ENCODE peak calls at places on chromosomes 5 and 9, in seven cellular contexts. One of them, this sample, is unnamed.

GRCh38 chr5:43042176-43042625 is 2.1 kb upstream of the ANXA2R start:
- DNase-seq in ovary: peak
- DNase-seq in CD4-positive, alpha-beta T cell: peak
- DNase-seq in tibial artery: peak
- DNase-seq in PC-3: peak
- DNase-seq in aorta: peak
- DNase-seq in HL-60: peak
- DNase-seq in this sample: no peak

GRCh38 chr5:123755587-123756324 is 243.8 kb downstream of the CSNK1G3 start:
- DNase-seq in ovary: no peak
- DNase-seq in CD4-positive, alpha-beta T cell: no peak
- DNase-seq in tibial artery: no peak
- DNase-seq in PC-3: peak
- DNase-seq in aorta: no peak
- DNase-seq in HL-60: no peak
- DNase-seq in this sample: no peak

GRCh38 chr5:56414056-56414455 is 180.9 kb upstream of the ANKRD55 start:
- DNase-seq in ovary: no peak
- DNase-seq in CD4-positive, alpha-beta T cell: no peak
- DNase-seq in tibial artery: no peak
- DNase-seq in PC-3: no peak
- DNase-seq in aorta: no peak
- DNase-seq in HL-60: peak
- DNase-seq in this sample: no peak

GRCh38 chr9:80602291-80602690 is 1030.5 kb downstream of the TLE4 start:
- DNase-seq in ovary: no peak
- DNase-seq in CD4-positive, alpha-beta T cell: no peak
- DNase-seq in tibial artery: no peak
- DNase-seq in PC-3: peak
- DNase-seq in aorta: no peak
- DNase-seq in HL-60: no peak
- DNase-seq in this sample: no peak

GRCh38 chr5:103060414-103060954 is 59.5 kb downstream of the GIN1 start:
- DNase-seq in ovary: no peak
- DNase-seq in CD4-positive, alpha-beta T cell: no peak
- DNase-seq in tibial artery: no peak
- DNase-seq in PC-3: peak
- DNase-seq in aorta: no peak
- DNase-seq in HL-60: no peak
- DNase-seq in this sample: no peak

GRCh38 chr5:143226361-143226760 is 177.1 kb downstream of the NR3C1 start:
- DNase-seq in ovary: no peak
- DNase-seq in CD4-positive, alpha-beta T cell: no peak
- DNase-seq in tibial artery: no peak
- DNase-seq in PC-3: no peak
- DNase-seq in aorta: no peak
- DNase-seq in HL-60: no peak
- DNase-seq in this sample: no peak

GRCh38 chr5:128284236-128284635 is 200.7 kb downstream of the SLC12A2 start:
- DNase-seq in ovary: no peak
- DNase-seq in CD4-positive, alpha-beta T cell: no peak
- DNase-seq in tibial artery: no peak
- DNase-seq in PC-3: peak
- DNase-seq in aorta: no peak
- DNase-seq in HL-60: no peak
- DNase-seq in this sample: no peak

GRCh38 chr9:21155501-21155900 is 11.0 kb downstream of the IFNA21 start:
- DNase-seq in ovary: no peak
- DNase-seq in CD4-positive, alpha-beta T cell: no peak
- DNase-seq in tibial artery: no peak
- DNase-seq in PC-3: no peak
- DNase-seq in aorta: no peak
- DNase-seq in HL-60: no peak
- DNase-seq in this sample: no peak

GRCh38 chr9:70602364-70603019 is 188.0 kb upstream of the KLF9 start:
- DNase-seq in ovary: peak
- DNase-seq in CD4-positive, alpha-beta T cell: peak
- DNase-seq in tibial artery: peak
- DNase-seq in PC-3: peak
- DNase-seq in aorta: no peak
- DNase-seq in HL-60: peak
- DNase-seq in this sample: no peak

GRCh38 chr5:69231281-69231680 is 3.4 kb upstream of the CDK7 start:
- DNase-seq in ovary: no peak
- DNase-seq in CD4-positive, alpha-beta T cell: no peak
- DNase-seq in tibial artery: no peak
- DNase-seq in PC-3: no peak
- DNase-seq in aorta: no peak
- DNase-seq in HL-60: no peak
- DNase-seq in this sample: no peak

GRCh38 chr9:6305954-6306563 is 22.1 kb upstream of the TPD52L3 start:
- DNase-seq in ovary: no peak
- DNase-seq in CD4-positive, alpha-beta T cell: no peak
- DNase-seq in tibial artery: no peak
- DNase-seq in PC-3: peak
- DNase-seq in aorta: no peak
- DNase-seq in HL-60: no peak
- DNase-seq in this sample: no peak

GRCh38 chr5:124696898-124697297 is 49.5 kb downstream of the ZNF608 start:
- DNase-seq in ovary: no peak
- DNase-seq in CD4-positive, alpha-beta T cell: no peak
- DNase-seq in tibial artery: no peak
- DNase-seq in PC-3: no peak
- DNase-seq in aorta: no peak
- DNase-seq in HL-60: no peak
- DNase-seq in this sample: no peak

GRCh38 chr5:163735069-163735468 is 229.7 kb downstream of the MAT2B start:
- DNase-seq in ovary: no peak
- DNase-seq in CD4-positive, alpha-beta T cell: no peak
- DNase-seq in tibial artery: no peak
- DNase-seq in PC-3: no peak
- DNase-seq in aorta: no peak
- DNase-seq in HL-60: no peak
- DNase-seq in this sample: no peak

DNA sequence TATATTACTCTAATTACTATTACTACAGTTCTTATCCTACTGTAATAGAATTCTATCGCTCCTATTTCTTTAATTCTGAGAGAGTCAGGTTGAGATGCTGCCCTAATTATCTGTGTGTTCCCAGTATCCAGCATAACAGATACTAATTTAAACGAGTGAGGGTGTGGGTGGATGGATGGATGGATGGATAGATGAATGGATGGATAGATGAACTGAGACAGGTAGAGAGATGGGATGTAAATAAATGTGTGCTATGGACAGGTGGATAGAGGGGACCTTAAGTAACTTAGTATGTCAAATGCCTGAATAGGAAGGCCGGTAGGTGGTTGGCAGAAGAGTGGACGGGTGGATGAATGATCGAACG is 143.6 kb upstream of the ADRA1B start:
- DNase-seq in ovary: no peak
- DNase-seq in CD4-positive, alpha-beta T cell: no peak
- DNase-seq in tibial artery: no peak
- DNase-seq in PC-3: no peak
- DNase-seq in aorta: no peak
- DNase-seq in HL-60: no peak
- DNase-seq in this sample: no peak
- H3K27ac ChIP-seq in ovary: no peak
- H3K27ac ChIP-seq in CD4-positive, alpha-beta T cell: no peak
- H3K27ac ChIP-seq in tibial artery: peak
- H3K27ac ChIP-seq in PC-3: no peak
- H3K27ac ChIP-seq in aorta: no peak
- H3K27ac ChIP-seq in HL-60: no peak
- H3K27ac ChIP-seq in this sample: no peak

GRCh38 chr9:14346826-14347407 is 33.0 kb upstream of the NFIB start:
- DNase-seq in ovary: no peak
- DNase-seq in CD4-positive, alpha-beta T cell: no peak
- DNase-seq in tibial artery: peak
- DNase-seq in PC-3: no peak
- DNase-seq in aorta: peak
- DNase-seq in HL-60: no peak
- DNase-seq in this sample: no peak
- H3K27ac ChIP-seq in ovary: peak
- H3K27ac ChIP-seq in CD4-positive, alpha-beta T cell: no peak
- H3K27ac ChIP-seq in tibial artery: peak
- H3K27ac ChIP-seq in PC-3: no peak
- H3K27ac ChIP-seq in aorta: no peak
- H3K27ac ChIP-seq in HL-60: no peak
- H3K27ac ChIP-seq in this sample: peak

GRCh38 chr5:74030821-74031220 is 404.8 kb downstream of the ARHGEF28 start:
- DNase-seq in ovary: no peak
- DNase-seq in CD4-positive, alpha-beta T cell: no peak
- DNase-seq in tibial artery: no peak
- DNase-seq in PC-3: no peak
- DNase-seq in aorta: no peak
- DNase-seq in HL-60: no peak
- DNase-seq in this sample: no peak

GRCh38 chr5:74028976-74029375 is 403.0 kb downstream of the ARHGEF28 start:
- DNase-seq in ovary: no peak
- DNase-seq in CD4-positive, alpha-beta T cell: no peak
- DNase-seq in tibial artery: no peak
- DNase-seq in PC-3: no peak
- DNase-seq in aorta: no peak
- DNase-seq in HL-60: no peak
- DNase-seq in this sample: no peak

GRCh38 chr5:74032617-74033016 is 406.6 kb downstream of the ARHGEF28 start:
- DNase-seq in ovary: no peak
- DNase-seq in CD4-positive, alpha-beta T cell: no peak
- DNase-seq in tibial artery: no peak
- DNase-seq in PC-3: no peak
- DNase-seq in aorta: no peak
- DNase-seq in HL-60: no peak
- DNase-seq in this sample: no peak

GRCh38 chr5:74030371-74030770 is 404.4 kb downstream of the ARHGEF28 start:
- DNase-seq in ovary: no peak
- DNase-seq in CD4-positive, alpha-beta T cell: no peak
- DNase-seq in tibial artery: no peak
- DNase-seq in PC-3: no peak
- DNase-seq in aorta: no peak
- DNase-seq in HL-60: no peak
- DNase-seq in this sample: no peak

DNA sequence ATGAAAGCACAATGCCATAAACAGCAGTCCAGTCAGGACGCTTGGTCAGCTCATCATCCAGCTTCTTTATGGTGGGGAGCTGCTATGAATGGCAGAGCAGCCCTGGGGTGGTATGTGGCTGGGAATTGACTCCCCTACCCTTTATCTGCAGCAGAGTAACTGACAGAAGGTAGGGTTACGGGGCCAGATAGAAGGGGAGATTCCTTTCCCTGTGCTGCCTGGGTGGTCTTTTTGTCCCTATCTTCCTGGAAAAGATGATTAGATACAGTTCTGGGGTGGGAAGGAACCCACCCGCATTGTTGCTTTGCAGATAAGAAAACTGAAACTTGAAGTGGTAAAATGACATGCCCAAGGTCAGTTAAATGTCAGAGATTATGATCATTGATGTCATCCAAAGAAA is 405.5 kb downstream of the ARHGEF28 start:
- DNase-seq in ovary: no peak
- DNase-seq in CD4-positive, alpha-beta T cell: no peak
- DNase-seq in tibial artery: no peak
- DNase-seq in PC-3: no peak
- DNase-seq in aorta: no peak
- DNase-seq in HL-60: no peak
- DNase-seq in this sample: no peak
- H3K27ac ChIP-seq in ovary: no peak
- H3K27ac ChIP-seq in CD4-positive, alpha-beta T cell: no peak
- H3K27ac ChIP-seq in tibial artery: no peak
- H3K27ac ChIP-seq in PC-3: no peak
- H3K27ac ChIP-seq in aorta: no peak
- H3K27ac ChIP-seq in HL-60: no peak
- H3K27ac ChIP-seq in this sample: no peak

GRCh38 chr5:175520321-175520720 is 42.0 kb downstream of the SFXN1 start:
- DNase-seq in ovary: no peak
- DNase-seq in CD4-positive, alpha-beta T cell: no peak
- DNase-seq in tibial artery: no peak
- DNase-seq in PC-3: no peak
- DNase-seq in aorta: no peak
- DNase-seq in HL-60: no peak
- DNase-seq in this sample: no peak

GRCh38 chr5:175517824-175518450 is 39.6 kb downstream of the SFXN1 start:
- DNase-seq in ovary: no peak
- DNase-seq in CD4-positive, alpha-beta T cell: peak
- DNase-seq in tibial artery: no peak
- DNase-seq in PC-3: peak
- DNase-seq in aorta: no peak
- DNase-seq in HL-60: no peak
- DNase-seq in this sample: peak

GRCh38 chr5:175520873-175521272 is 42.5 kb downstream of the SFXN1 start:
- DNase-seq in ovary: no peak
- DNase-seq in CD4-positive, alpha-beta T cell: no peak
- DNase-seq in tibial artery: no peak
- DNase-seq in PC-3: no peak
- DNase-seq in aorta: no peak
- DNase-seq in HL-60: no peak
- DNase-seq in this sample: no peak

GRCh38 chr5:175516933-175517823 is 38.8 kb downstream of the SFXN1 start:
- DNase-seq in ovary: no peak
- DNase-seq in CD4-positive, alpha-beta T cell: no peak
- DNase-seq in tibial artery: no peak
- DNase-seq in PC-3: no peak
- DNase-seq in aorta: no peak
- DNase-seq in HL-60: no peak
- DNase-seq in this sample: no peak

DNA sequence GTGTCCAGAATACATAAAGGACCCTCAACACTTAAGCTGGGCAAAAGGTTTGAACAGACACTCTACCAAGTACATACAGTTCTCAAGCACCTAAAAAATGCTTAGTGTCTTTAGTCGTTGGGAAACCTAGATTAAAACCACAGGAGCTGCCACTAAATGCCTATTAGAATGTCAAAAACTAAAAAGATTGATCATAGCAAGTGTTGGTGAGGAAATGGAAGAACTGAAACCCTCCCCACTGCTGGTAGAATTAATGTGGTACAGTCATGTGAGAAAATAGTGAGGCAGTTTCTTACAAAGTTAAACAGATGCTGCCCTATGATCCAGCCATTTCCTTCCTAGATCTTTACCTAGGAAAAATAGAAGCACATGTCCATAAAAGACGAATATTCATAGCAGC is 40.6 kb downstream of the SFXN1 start:
- DNase-seq in ovary: no peak
- DNase-seq in CD4-positive, alpha-beta T cell: no peak
- DNase-seq in tibial artery: no peak
- DNase-seq in PC-3: no peak
- DNase-seq in aorta: no peak
- DNase-seq in HL-60: no peak
- DNase-seq in this sample: no peak
- H3K27ac ChIP-seq in ovary: no peak
- H3K27ac ChIP-seq in CD4-positive, alpha-beta T cell: no peak
- H3K27ac ChIP-seq in tibial artery: no peak
- H3K27ac ChIP-seq in PC-3: no peak
- H3K27ac ChIP-seq in aorta: no peak
- H3K27ac ChIP-seq in HL-60: no peak
- H3K27ac ChIP-seq in this sample: peak

DNA sequence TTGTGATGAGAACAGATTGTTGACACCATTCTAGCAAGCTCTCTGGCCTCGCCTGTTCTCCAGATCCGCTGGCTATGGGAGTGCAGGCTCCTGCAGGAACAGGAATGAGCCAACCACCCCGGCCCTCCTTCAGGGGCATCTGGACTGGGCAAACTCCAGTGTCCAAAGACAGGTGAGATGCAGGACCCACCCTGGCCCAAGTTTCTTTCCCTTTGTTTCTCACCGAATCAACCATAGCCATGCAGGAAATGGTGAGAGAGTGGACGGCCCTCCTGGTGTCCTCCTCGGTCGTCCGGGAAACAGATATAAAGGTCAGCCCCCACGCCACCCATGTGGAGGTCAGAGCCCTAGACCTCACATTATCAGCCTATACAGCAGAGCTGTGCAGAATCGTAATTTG is 108.6 kb upstream of the IRX2 start:
- DNase-seq in ovary: no peak
- DNase-seq in CD4-positive, alpha-beta T cell: no peak
- DNase-seq in tibial artery: no peak
- DNase-seq in PC-3: no peak
- DNase-seq in aorta: no peak
- DNase-seq in HL-60: no peak
- DNase-seq in this sample: no peak
- H3K27ac ChIP-seq in ovary: no peak
- H3K27ac ChIP-seq in CD4-positive, alpha-beta T cell: no peak
- H3K27ac ChIP-seq in tibial artery: no peak
- H3K27ac ChIP-seq in PC-3: no peak
- H3K27ac ChIP-seq in aorta: no peak
- H3K27ac ChIP-seq in HL-60: no peak
- H3K27ac ChIP-seq in this sample: no peak

This sample was measured in caudate nucleus.